ENCODE peak calls at places on chromosomes 16 and 17, in four cellular contexts. One of them, this sample, is unnamed.

GRCh38 chr16:68084504-68085258 is 489 bp upstream of the NFATC3 start:
- DNase-seq in CD4-positive, alpha-beta T cell: peak
- DNase-seq in breast epithelium: peak
- DNase-seq in Kasumi-1: peak
- DNase-seq in this sample: peak

GRCh38 chr17:48626470-48627241 is 498 bp upstream of the HOXB9 start:
- DNase-seq in CD4-positive, alpha-beta T cell: no peak
- DNase-seq in breast epithelium: no peak
- DNase-seq in Kasumi-1: no peak
- DNase-seq in this sample: no peak

GRCh38 chr17:82596837-82597672 is 51.2 kb downstream of the WDR45B start:
- DNase-seq in CD4-positive, alpha-beta T cell: no peak
- DNase-seq in breast epithelium: no peak
- DNase-seq in Kasumi-1: no peak
- DNase-seq in this sample: no peak

GRCh38 chr17:28624148-28624547 is 10.2 kb upstream of the RSKR start:
- DNase-seq in CD4-positive, alpha-beta T cell: no peak
- DNase-seq in breast epithelium: no peak
- DNase-seq in Kasumi-1: no peak
- DNase-seq in this sample: no peak

GRCh38 chr16:2447920-2448583 is 11.9 kb upstream of the TEDC2 start:
- DNase-seq in CD4-positive, alpha-beta T cell: no peak
- DNase-seq in breast epithelium: no peak
- DNase-seq in Kasumi-1: no peak
- DNase-seq in this sample: no peak

GRCh38 chr16:69150146-69150865 is 17.9 kb downstream of the UTP4 start:
- DNase-seq in CD4-positive, alpha-beta T cell: peak
- DNase-seq in breast epithelium: no peak
- DNase-seq in Kasumi-1: peak
- DNase-seq in this sample: peak

GRCh38 chr17:19549746-19550623 is 16.3 kb downstream of the SLC47A1 start:
- DNase-seq in CD4-positive, alpha-beta T cell: no peak
- DNase-seq in breast epithelium: no peak
- DNase-seq in Kasumi-1: no peak
- DNase-seq in this sample: no peak

GRCh38 chr16:63737633-63738032 is 1384.2 kb downstream of the CDH11 start:
- DNase-seq in CD4-positive, alpha-beta T cell: no peak
- DNase-seq in breast epithelium: no peak
- DNase-seq in Kasumi-1: no peak
- DNase-seq in this sample: no peak

GRCh38 chr17:692116-692515 is 22.5 kb downstream of the VPS53 start:
- DNase-seq in CD4-positive, alpha-beta T cell: no peak
- DNase-seq in breast epithelium: no peak
- DNase-seq in Kasumi-1: no peak
- DNase-seq in this sample: no peak

GRCh38 chr17:83079340-83079747 is at the start of gene METRNL:
- DNase-seq in CD4-positive, alpha-beta T cell: peak
- DNase-seq in breast epithelium: peak
- DNase-seq in Kasumi-1: peak
- DNase-seq in this sample: peak